ENCODE peak calls at places on chromosomes 12 and 14, in four cellular contexts. Q, V, T and P are unnamed samples.

GRCh38 chr12:101051151-101051550 is 158.9 kb downstream of the SLC5A8 start:
- DNase-seq in Q (no peak), V (no peak), T (no peak), P (no peak)

GRCh38 chr14:49980027-49980426 is 87.1 kb downstream of the ARF6 start:
- DNase-seq in Q (no peak), V (no peak), T (no peak), P (no peak)

GRCh38 chr14:24425704-24426103 is 3.8 kb downstream of the CBLN3 start:
- DNase-seq in Q (peak), V (no peak), T (no peak), P (no peak)

GRCh38 chr12:28497889-28498411 is 307.7 kb downstream of the CCDC91 start:
- DNase-seq in V (no peak), T (no peak), Q (peak), P (peak)

GRCh38 chr14:52769889-52770288 is 21.5 kb downstream of the GNPNAT1 start:
- DNase-seq in V (no peak), T (no peak), Q (no peak), P (no peak)

GRCh38 chr12:21169878-21170472 is 39.0 kb downstream of the SLCO1B1 start:
- DNase-seq in V (peak), T (no peak), Q (peak), P (peak)

GRCh38 chr12:120599672-120600537 is 18.7 kb upstream of the POP5 start:
- DNase-seq in V (no peak), Q (no peak), T (no peak), P (no peak)

GRCh38 chr14:50040401-50040775 is 76.0 kb downstream of the VCPKMT start:
- DNase-seq in T (no peak), V (no peak), Q (peak), P (peak)

GRCh38 chr12:24011927-24012326 is 62.5 kb upstream of the SOX5 start:
- DNase-seq in Q (no peak), V (no peak), T (no peak), P (no peak)

GRCh38 chr12:1171657-1172056 is 180.6 kb downstream of the ERC1 start:
- DNase-seq in Q (no peak), V (no peak), T (no peak), P (no peak)

GRCh38 chr12:42804928-42805327 is 215.4 kb upstream of the PRICKLE1 start:
- DNase-seq in V (no peak), T (no peak), Q (no peak), P (no peak)

GRCh38 chr12:69885656-69886055 is 60.6 kb downstream of the MYRFL start:
- DNase-seq in V (no peak), T (no peak), Q (no peak), P (peak)

GRCh38 chr14:49481099-49481498 is 105.1 kb downstream of the RPS29 start:
- DNase-seq in V (no peak), T (no peak), Q (no peak), P (no peak)

GRCh38 chr12:104505095-104505819 is 48.5 kb downstream of the CHST11 start:
- DNase-seq in Q (no peak), T (no peak), V (no peak), P (peak)

GRCh38 chr12:6573001-6573400 is 4.9 kb upstream of the NOP2 start:
- DNase-seq in Q (no peak), T (no peak), V (no peak), P (no peak)

GRCh38 chr12:64186789-64187188 is 35.3 kb downstream of the KICS2 start:
- DNase-seq in Q (peak), T (no peak), V (no peak), P (peak)

GRCh38 chr12:93813972-93814821 is 137.0 kb downstream of the CRADD start:
- DNase-seq in V (peak), T (no peak), Q (peak), P (no peak)

GRCh38 chr12:123033392-123034021 is 53.0 kb downstream of the ARL6IP4 start:
- DNase-seq in V (no peak), Q (no peak), T (no peak), P (no peak)

GRCh38 chr12:47938594-47938993 is 24.8 kb upstream of the TMEM106C start:
- DNase-seq in V (no peak), Q (no peak), T (no peak), P (no peak)

GRCh38 chr12:110073049-110073831 is 24.9 kb upstream of the C12orf76 start:
- DNase-seq in T (no peak), Q (peak), V (no peak), P (peak)

GRCh38 chr12:121748571-121749265 is 36.2 kb downstream of the TMEM120B start:
- DNase-seq in Q (peak), V (no peak), T (no peak), P (peak)

GRCh38 chr14:90375934-90376333 is 20.9 kb upstream of the CALM1 start:
- DNase-seq in T (no peak), V (no peak), Q (no peak), P (no peak)

GRCh38 chr12:114692558-114693531 is 8.9 kb upstream of the TBX3 start:
- DNase-seq in Q (peak), T (no peak), V (no peak), P (no peak)

GRCh38 chr12:57616383-57617101 is 5.3 kb downstream of the ARHGEF25 start:
- DNase-seq in Q (no peak), T (no peak), V (no peak), P (peak)

GRCh38 chr14:42606839-42607238 is 1000.2 kb downstream of the LRFN5 start:
- DNase-seq in Q (no peak), T (no peak), V (no peak), P (no peak)

GRCh38 chr14:90784621-90785270 is 31.5 kb downstream of the TTC7B start:
- DNase-seq in T (no peak), V (no peak), Q (no peak), P (no peak)

GRCh38 chr14:80847093-80847492 is 94.4 kb downstream of the CEP128 start:
- DNase-seq in V (no peak), Q (no peak), T (no peak), P (no peak)

GRCh38 chr14:60311417-60311816 is 62.4 kb downstream of the PPM1A start:
- DNase-seq in T (no peak), V (no peak), Q (peak), P (no peak)

GRCh38 chr12:42208574-42208973 is 29.5 kb downstream of the YAF2 start:
- DNase-seq in T (no peak), V (no peak), Q (no peak), P (no peak)

GRCh38 chr14:76770521-76771431 is 9.5 kb downstream of the VASH1 start:
- DNase-seq in Q (no peak), V (no peak), T (peak), P (no peak)

GRCh38 chr12:116492703-116493324 is 66.4 kb upstream of the MAP1LC3B2 start:
- DNase-seq in T (no peak), V (no peak), Q (peak), P (no peak)

GRCh38 chr12:76883151-76883550 is 4.3 kb upstream of the CSRP2 start:
- DNase-seq in T (no peak), Q (peak), V (no peak), P (no peak)

GRCh38 chr12:38886064-38886463 is 19.3 kb downstream of the CPNE8 start:
- DNase-seq in T (no peak), V (peak), Q (no peak), P (no peak)

GRCh38 chr12:96211989-96212388 is 17.8 kb downstream of the ELK3 start:
- DNase-seq in T (no peak), Q (no peak), V (no peak), P (no peak)

GRCh38 chr12:96206957-96207356 is 12.8 kb downstream of the ELK3 start:
- DNase-seq in T (no peak), V (no peak), Q (no peak), P (no peak)

GRCh38 chr12:96210376-96211055 is 16.3 kb downstream of the ELK3 start:
- DNase-seq in Q (no peak), T (no peak), V (no peak), P (no peak)

GRCh38 chr12:96208346-96208745 is 14.2 kb downstream of the ELK3 start:
- DNase-seq in V (no peak), Q (peak), T (no peak), P (no peak)

GRCh38 chr12:96208801-96209534 is 14.8 kb downstream of the ELK3 start:
- DNase-seq in Q (no peak), T (no peak), V (no peak), P (no peak)
- TF ChIP-seq CTCF in Q (peak), T (no peak), V (no peak), P (no peak)

GRCh38 chr12:44817687-44818086 is 58.4 kb downstream of the NELL2 start:
- DNase-seq in V (no peak), Q (no peak), T (no peak), P (no peak)

GRCh38 chr12:44816446-44817017 is 59.6 kb downstream of the NELL2 start:
- DNase-seq in Q (no peak), V (no peak), T (no peak), P (no peak)

DNA sequence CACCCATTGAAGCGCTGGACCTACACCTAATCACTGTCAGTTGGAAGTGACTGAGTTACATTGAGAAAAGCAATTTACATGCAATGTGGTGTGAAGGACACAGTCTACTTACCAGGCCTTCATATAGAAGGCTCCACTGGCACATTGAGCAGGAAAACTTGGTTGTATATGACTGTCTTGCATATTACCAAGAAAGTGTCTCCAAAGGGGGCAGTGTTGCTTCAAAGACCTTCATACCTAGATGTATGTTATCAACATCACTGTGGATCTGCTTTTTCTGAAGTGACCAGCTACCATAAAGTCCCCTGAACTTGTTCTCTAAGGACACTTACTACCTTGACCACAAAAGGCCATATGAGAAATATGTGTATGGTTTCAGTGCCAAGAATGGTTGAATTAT is 64.1 kb downstream of the NELL2 start:
- DNase-seq in T (no peak), V (no peak), Q (no peak), P (no peak)
- TF ChIP-seq CTCF in T (peak), V (no peak), Q (no peak), P (peak)

GRCh38 chr14:94819531-94819930 is 49.6 kb upstream of the GSC start:
- DNase-seq in Q (no peak), T (no peak), V (no peak), P (no peak)

GRCh38 chr14:94821705-94822104 is 51.8 kb upstream of the GSC start:
- DNase-seq in T (no peak), Q (no peak), V (no peak), P (no peak)

GRCh38 chr14:94816113-94816512 is 46.2 kb upstream of the GSC start:
- DNase-seq in T (no peak), Q (no peak), V (no peak), P (no peak)
- TF ChIP-seq CTCF in T (no peak), Q (no peak), V (no peak), P (no peak)

GRCh38 chr12:12562585-12563245 is at the start of gene DUSP16:
- DNase-seq in T (peak), V (peak), Q (peak), P (peak)
- TF ChIP-seq CTCF in T (peak), V (no peak), Q (peak), P (no peak)

DNA sequence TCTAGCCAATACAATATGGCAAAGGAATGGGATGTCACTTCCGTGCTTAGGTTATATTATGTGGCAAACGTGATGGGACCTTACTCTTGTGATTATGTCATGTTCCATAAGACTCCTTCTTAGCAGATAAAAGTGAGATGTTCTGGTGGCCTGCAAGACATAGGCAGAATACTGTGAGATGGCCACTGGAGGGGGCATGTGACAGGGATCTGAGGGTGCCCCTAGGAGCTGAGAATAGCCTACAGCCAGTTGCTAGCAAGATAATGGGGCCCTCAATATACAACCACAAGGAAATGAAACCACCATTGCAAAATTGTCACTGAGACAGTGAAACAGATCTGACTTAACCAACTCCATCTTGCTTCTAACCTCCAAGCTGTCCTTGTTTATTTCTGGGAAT is 151.4 kb upstream of the SSTR1 start:
- DNase-seq in Q (no peak), T (no peak), V (no peak), P (no peak)
- TF ChIP-seq CTCF in Q (no peak), T (no peak), V (no peak), P (no peak)

DNA sequence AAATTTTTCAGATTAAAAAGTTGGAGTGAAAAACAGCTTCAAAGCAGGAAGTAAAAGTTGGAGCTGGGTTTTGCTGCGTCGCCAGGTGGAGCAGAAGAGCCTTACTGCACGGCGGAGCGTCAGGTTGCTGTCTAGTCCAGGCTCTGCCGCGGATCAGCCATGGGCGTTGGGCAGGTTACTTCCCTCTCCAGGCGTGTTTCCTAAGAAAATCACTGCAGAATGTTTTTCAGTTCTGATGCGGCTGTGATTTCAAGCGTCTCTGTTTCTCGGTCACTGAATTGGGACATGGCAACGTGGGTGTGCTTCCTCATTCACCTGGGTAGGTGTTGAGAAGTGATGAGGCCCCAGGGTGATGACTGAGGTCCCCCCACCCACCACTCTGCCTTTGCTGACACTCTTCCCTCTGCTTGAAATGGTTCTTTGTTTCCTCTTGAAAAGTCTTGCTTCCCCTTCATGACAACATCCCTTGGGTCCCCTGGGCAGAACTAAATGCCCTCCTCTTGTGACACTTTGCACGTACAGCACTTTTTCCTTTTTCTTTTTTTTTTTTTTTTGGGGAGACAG is 7.6 kb downstream of the EVL start:
- DNase-seq in Q (no peak), V (no peak), T (no peak), P (peak)
- TF ChIP-seq CTCF in Q (no peak), V (no peak), T (no peak), P (peak)